ENCODE peak calls at places on chromosomes 11 and 22, in eight cellular contexts. Y is RKO; G is HEK293T; Z is NCI-H526 treated with DMSO at 0.1 percent for 48 hours; J is fibroblast of lung; D is HTR-8/SVneo; F is tibial nerve; K is activated CD8-positive, alpha-beta memory T cell treated with anti-CD3 and anti-CD28 coated beads, Interleukin-2, amount 50 U/mL, for 48 hours. M is an unnamed sample.
A peak's percentile ranks its signal among the peaks of the same experiment; 100 is the strongest.

GRCh38 chr11:19079643-19080440 is 19.3 kb upstream of the MRGPRX2 start:
- DNase-seq in Y (no peak), G (no peak), Z (no peak), J (peak; percentile 95), D (no peak), F (no peak), K (no peak), M (peak; percentile 31)

GRCh38 chr11:97079244-97079643 is 689.4 kb downstream of the JRKL start:
- DNase-seq in Y (no peak), G (no peak), Z (no peak), J (no peak), D (no peak), F (no peak), K (no peak), M (no peak)

GRCh38 chr11:111871693-111872161 is 346 bp upstream of the ALG9 start:
- DNase-seq in Y (no peak), G (no peak), Z (peak; percentile 69), J (no peak), D (no peak), F (no peak), K (no peak), M (no peak)

GRCh38 chr11:123152951-123153350 is 42.1 kb downstream of the CLMP start:
- DNase-seq in Y (no peak), G (no peak), Z (no peak), J (no peak), D (no peak), F (no peak), K (no peak), M (no peak)

GRCh38 chr22:30206964-30207363 is 39.6 kb downstream of the LIF start:
- DNase-seq in Y (peak; percentile 98), G (no peak), Z (no peak), J (peak; percentile 99), D (peak; percentile 83), F (no peak), K (no peak), M (no peak)

GRCh38 chr11:99419991-99420390 is 399.2 kb downstream of the CNTN5 start:
- DNase-seq in Y (no peak), G (no peak), Z (no peak), J (peak; percentile 24), D (no peak), F (no peak), K (no peak), M (no peak)

GRCh38 chr22:39306456-39307361 is 12.7 kb downstream of the RPL3 start:
- DNase-seq in Y (peak; percentile 10), G (no peak), Z (no peak), J (no peak), D (no peak), F (no peak), K (peak; percentile 77), M (no peak)

GRCh38 chr22:49106136-49106930 is 721.3 kb downstream of the BRD1 start:
- DNase-seq in Y (no peak), G (no peak), Z (no peak), J (no peak), D (no peak), F (no peak), K (no peak), M (no peak)

GRCh38 chr22:39292002-39292401 is 27.4 kb downstream of the RPL3 start:
- DNase-seq in Y (no peak), G (no peak), Z (no peak), J (peak; percentile 33), D (no peak), F (no peak), K (no peak), M (no peak)

GRCh38 chr11:10504490-10504889 is 36.5 kb downstream of the RNF141 start:
- DNase-seq in Y (no peak), G (no peak), Z (no peak), J (no peak), D (no peak), F (no peak), K (peak; percentile 41), M (no peak)

GRCh38 chr11:134654161-134654915 is 242.3 kb upstream of the B3GAT1 start:
- DNase-seq in Y (no peak), G (no peak), Z (peak; percentile 54), J (no peak), D (no peak), F (no peak), K (peak; percentile 59), M (no peak)

GRCh38 chr11:104390696-104391095 is 226.7 kb upstream of the PDGFD start:
- DNase-seq in Y (no peak), G (no peak), Z (no peak), J (peak; percentile 91), D (peak; percentile 33), F (no peak), K (no peak), M (no peak)

GRCh38 chr11:95154514-95154913 is 64.9 kb downstream of the ENDOD1 start:
- DNase-seq in Y (peak; percentile 62), G (peak; percentile 63), Z (peak; percentile 71), J (peak; percentile 42), D (peak; percentile 36), F (no peak), K (no peak), M (no peak)

M was measured in fibroblast of the conjunctiva.